ENCODE peak calls at places on chromosomes 12 and 14, in four cellular contexts. N is activated naive CD4-positive, alpha-beta T cell; U is NCI-H2029; I is pulmonary artery endothelial cell. D is an unnamed sample.

GRCh38 chr12:109948382-109948781 is 47.8 kb downstream of the GIT2 start:
- DNase-seq in N (no peak), U (no peak), I (no peak), D (no peak)

GRCh38 chr14:104229621-104230041 is 91.2 kb downstream of the KIF26A start:
- DNase-seq in N (no peak), U (no peak), I (no peak), D (no peak)

GRCh38 chr12:57481671-57482070 is 2.0 kb upstream of the ARHGAP9 start:
- DNase-seq in N (no peak), U (no peak), I (no peak), D (peak)

GRCh38 chr14:64628940-64629403 is 75.3 kb upstream of the PLEKHG3 start:
- DNase-seq in N (no peak), U (no peak), I (no peak), D (no peak)

GRCh38 chr14:100025111-100025510 is 40.1 kb upstream of the EVL start:
- DNase-seq in N (no peak), U (no peak), I (no peak), D (peak)

GRCh38 chr12:50162225-50162624 is 4.9 kb downstream of the CERS5 start:
- DNase-seq in N (no peak), U (no peak), I (no peak), D (peak)

GRCh38 chr14:73426877-73427276 is 31.5 kb downstream of the NUMB start:
- DNase-seq in N (no peak), U (no peak), I (peak), D (peak)

GRCh38 chr14:39488600-39488999 is 56.4 kb upstream of the FBXO33 start:
- DNase-seq in N (no peak), U (no peak), I (no peak), D (no peak)

GRCh38 chr14:22530101-22530500 is 58.9 kb downstream of the DAD1 start:
- DNase-seq in N (no peak), U (no peak), I (no peak), D (no peak)

GRCh38 chr14:20988717-20989116 is 1.1 kb upstream of the METTL17 start:
- DNase-seq in N (no peak), U (no peak), I (no peak), D (no peak)

GRCh38 chr12:109446-109845 is 42.9 kb downstream of the IQSEC3 start:
- DNase-seq in N (no peak), U (no peak), I (no peak), D (no peak)

GRCh38 chr12:90299121-90299520 is 590.5 kb upstream of the ATP2B1 start:
- DNase-seq in N (no peak), U (no peak), I (no peak), D (peak)

GRCh38 chr14:91322623-91323022 is 78.1 kb upstream of the GPR68 start:
- DNase-seq in N (no peak), U (no peak), I (no peak), D (no peak)

GRCh38 chr12:121560392-121561021 is 20.3 kb downstream of the KDM2B start:
- DNase-seq in N (no peak), U (no peak), I (no peak), D (peak)

GRCh38 chr12:5124401-5124800 is 80.7 kb downstream of the KCNA5 start:
- DNase-seq in N (no peak), U (peak), I (no peak), D (no peak)

GRCh38 chr14:25400607-25401206 is 350.8 kb upstream of the STXBP6 start:
- DNase-seq in N (no peak), U (peak), I (no peak), D (peak)

GRCh38 chr12:60100150-60100549 is 504.3 kb downstream of the SLC16A7 start:
- DNase-seq in N (no peak), U (no peak), I (no peak), D (no peak)

GRCh38 chr14:76918751-76919421 is 92.7 kb downstream of the LRRC74A start:
- DNase-seq in N (no peak), U (peak), I (peak), D (peak)

GRCh38 chr12:127373572-127373971 is 893.4 kb upstream of the TMEM132C start:
- DNase-seq in N (no peak), U (no peak), I (no peak), D (no peak)

GRCh38 chr14:61188936-61189808 is 92.0 kb downstream of the TMEM30B start:
- DNase-seq in N (no peak), U (no peak), I (peak), D (peak)

GRCh38 chr14:38994721-38995120 is 108.3 kb downstream of the SEC23A start:
- DNase-seq in N (no peak), U (peak), I (peak), D (no peak)

GRCh38 chr12:8914716-8915526 is 612 bp downstream of the PHC1 start:
- DNase-seq in N (peak), U (no peak), I (peak), D (peak)

GRCh38 chr14:97626088-97626487 is 828.9 kb downstream of the VRK1 start:
- DNase-seq in N (no peak), U (no peak), I (no peak), D (no peak)

GRCh38 chr12:50615534-50616296 is 110.9 kb downstream of the DIP2B start:
- DNase-seq in N (no peak), U (no peak), I (no peak), D (no peak)

GRCh38 chr14:74546416-74546815 is 52.9 kb downstream of the ISCA2 start:
- DNase-seq in N (no peak), U (no peak), I (no peak), D (no peak)

GRCh38 chr12:14193623-14194022 is 171.9 kb upstream of the ATF7IP start:
- DNase-seq in N (no peak), U (no peak), I (no peak), D (no peak)

GRCh38 chr14:36619131-36619530 is 36.7 kb upstream of the NKX2-8 start:
- DNase-seq in N (no peak), U (no peak), I (no peak), D (peak)

D was measured in NB4.